ENCODE peak calls at places on chromosomes 11 and 22, in ten cellular contexts. One of them, this sample, is unnamed.

GRCh38 chr22:44202261-44202789 is 21.6 kb downstream of the PARVG start:
- DNase-seq in esophagus squamous epithelium: no peak
- DNase-seq in aorta: no peak
- DNase-seq in suprapubic skin: no peak
- DNase-seq in CD8-positive, alpha-beta T cell: no peak
- DNase-seq in mammary epithelial cell: no peak
- DNase-seq in GM23338: no peak
- DNase-seq in lower lobe of right lung: no peak
- DNase-seq in breast epithelium: no peak
- DNase-seq in uterus: no peak
- DNase-seq in this sample: no peak

GRCh38 chr22:17436981-17437410 is 67.7 kb downstream of the CECR2 start:
- DNase-seq in breast epithelium: no peak
- DNase-seq in CD8-positive, alpha-beta T cell: no peak
- DNase-seq in esophagus squamous epithelium: no peak
- DNase-seq in mammary epithelial cell: no peak
- DNase-seq in uterus: no peak
- DNase-seq in lower lobe of right lung: no peak
- DNase-seq in aorta: no peak
- DNase-seq in GM23338: peak; percentile 69
- DNase-seq in suprapubic skin: no peak
- DNase-seq in this sample: no peak

GRCh38 chr11:8963569-8964323 is 496 bp downstream of the TMEM9B start:
- DNase-seq in suprapubic skin: peak; percentile 92
- DNase-seq in aorta: peak; percentile 83
- DNase-seq in esophagus squamous epithelium: peak; percentile 41
- DNase-seq in CD8-positive, alpha-beta T cell: peak; percentile 60
- DNase-seq in GM23338: peak; percentile 92
- DNase-seq in breast epithelium: peak; percentile 84
- DNase-seq in mammary epithelial cell: no peak
- DNase-seq in uterus: peak; percentile 71
- DNase-seq in lower lobe of right lung: peak; percentile 92
- DNase-seq in this sample: peak; percentile 88

GRCh38 chr22:43381693-43382092 is 30.1 kb upstream of the MPPED1 start:
- DNase-seq in esophagus squamous epithelium: no peak
- DNase-seq in breast epithelium: no peak
- DNase-seq in uterus: no peak
- DNase-seq in aorta: no peak
- DNase-seq in GM23338: no peak
- DNase-seq in lower lobe of right lung: peak; percentile 20
- DNase-seq in CD8-positive, alpha-beta T cell: no peak
- DNase-seq in mammary epithelial cell: no peak
- DNase-seq in suprapubic skin: no peak
- DNase-seq in this sample: no peak

GRCh38 chr11:86617502-86617901 is 54.9 kb downstream of the ME3 start:
- DNase-seq in uterus: no peak
- DNase-seq in suprapubic skin: no peak
- DNase-seq in breast epithelium: no peak
- DNase-seq in GM23338: no peak
- DNase-seq in mammary epithelial cell: no peak
- DNase-seq in aorta: no peak
- DNase-seq in CD8-positive, alpha-beta T cell: no peak
- DNase-seq in lower lobe of right lung: no peak
- DNase-seq in esophagus squamous epithelium: no peak
- DNase-seq in this sample: no peak

GRCh38 chr11:67627394-67627787 is 2.3 kb downstream of the NUDT8 start:
- DNase-seq in uterus: no peak
- DNase-seq in mammary epithelial cell: no peak
- DNase-seq in GM23338: no peak
- DNase-seq in suprapubic skin: peak; percentile 79
- DNase-seq in aorta: no peak
- DNase-seq in esophagus squamous epithelium: no peak
- DNase-seq in CD8-positive, alpha-beta T cell: no peak
- DNase-seq in breast epithelium: no peak
- DNase-seq in lower lobe of right lung: no peak
- DNase-seq in this sample: peak; percentile 53

GRCh38 chr11:125519865-125520834 is 24.1 kb upstream of the FEZ1 start:
- DNase-seq in esophagus squamous epithelium: no peak
- DNase-seq in mammary epithelial cell: peak; percentile 17
- DNase-seq in lower lobe of right lung: no peak
- DNase-seq in CD8-positive, alpha-beta T cell: no peak
- DNase-seq in suprapubic skin: no peak
- DNase-seq in GM23338: no peak
- DNase-seq in uterus: no peak
- DNase-seq in aorta: no peak
- DNase-seq in breast epithelium: no peak
- DNase-seq in this sample: no peak

GRCh38 chr11:60912223-60912850 is 1.6 kb upstream of the TMEM109 start:
- DNase-seq in uterus: no peak
- DNase-seq in suprapubic skin: no peak
- DNase-seq in lower lobe of right lung: no peak
- DNase-seq in CD8-positive, alpha-beta T cell: no peak
- DNase-seq in GM23338: peak; percentile 35
- DNase-seq in aorta: no peak
- DNase-seq in esophagus squamous epithelium: no peak
- DNase-seq in breast epithelium: no peak
- DNase-seq in mammary epithelial cell: no peak
- DNase-seq in this sample: no peak

GRCh38 chr22:46241397-46242007 is 8.6 kb downstream of the CDPF1 start:
- DNase-seq in suprapubic skin: no peak
- DNase-seq in breast epithelium: no peak
- DNase-seq in esophagus squamous epithelium: no peak
- DNase-seq in uterus: no peak
- DNase-seq in aorta: no peak
- DNase-seq in lower lobe of right lung: no peak
- DNase-seq in GM23338: no peak
- DNase-seq in mammary epithelial cell: no peak
- DNase-seq in CD8-positive, alpha-beta T cell: no peak
- DNase-seq in this sample: no peak

GRCh38 chr22:46239261-46240048 is 10.6 kb downstream of the CDPF1 start:
- DNase-seq in esophagus squamous epithelium: no peak
- DNase-seq in breast epithelium: no peak
- DNase-seq in uterus: no peak
- DNase-seq in GM23338: no peak
- DNase-seq in suprapubic skin: no peak
- DNase-seq in lower lobe of right lung: no peak
- DNase-seq in aorta: no peak
- DNase-seq in mammary epithelial cell: no peak
- DNase-seq in CD8-positive, alpha-beta T cell: no peak
- DNase-seq in this sample: no peak

GRCh38 chr22:46240917-46241316 is 9.2 kb downstream of the CDPF1 start:
- DNase-seq in mammary epithelial cell: no peak
- DNase-seq in uterus: no peak
- DNase-seq in GM23338: no peak
- DNase-seq in suprapubic skin: no peak
- DNase-seq in breast epithelium: no peak
- DNase-seq in aorta: no peak
- DNase-seq in esophagus squamous epithelium: no peak
- DNase-seq in lower lobe of right lung: no peak
- DNase-seq in CD8-positive, alpha-beta T cell: no peak
- DNase-seq in this sample: no peak

GRCh38 chr22:46240506-46240905 is 9.6 kb downstream of the CDPF1 start:
- DNase-seq in GM23338: no peak
- DNase-seq in breast epithelium: no peak
- DNase-seq in esophagus squamous epithelium: no peak
- DNase-seq in aorta: no peak
- DNase-seq in CD8-positive, alpha-beta T cell: no peak
- DNase-seq in mammary epithelial cell: no peak
- DNase-seq in lower lobe of right lung: no peak
- DNase-seq in uterus: no peak
- DNase-seq in suprapubic skin: no peak
- DNase-seq in this sample: no peak

GRCh38 chr22:46240073-46240472 is 10.0 kb downstream of the CDPF1 start:
- DNase-seq in aorta: no peak
- DNase-seq in esophagus squamous epithelium: no peak
- DNase-seq in CD8-positive, alpha-beta T cell: no peak
- DNase-seq in uterus: no peak
- DNase-seq in lower lobe of right lung: no peak
- DNase-seq in GM23338: no peak
- DNase-seq in breast epithelium: no peak
- DNase-seq in mammary epithelial cell: no peak
- DNase-seq in suprapubic skin: no peak
- DNase-seq in this sample: no peak
- H3K4me1 ChIP-seq in aorta: no peaks in the 10 kb centered on the region
- H3K4me1 ChIP-seq in esophagus squamous epithelium: no peaks in the 10 kb centered on the region
- H3K4me1 ChIP-seq in CD8-positive, alpha-beta T cell: peaks cover 17% of the 10 kb centered on the region
- H3K4me1 ChIP-seq in uterus: no peaks in the 10 kb centered on the region
- H3K4me1 ChIP-seq in lower lobe of right lung: peaks cover under 1% of the 10 kb centered on the region
- H3K4me1 ChIP-seq in GM23338: no peaks in the 10 kb centered on the region
- H3K4me1 ChIP-seq in breast epithelium: no peaks in the 10 kb centered on the region
- H3K4me1 ChIP-seq in mammary epithelial cell: no peaks in the 10 kb centered on the region
- H3K4me1 ChIP-seq in suprapubic skin: no peaks in the 10 kb centered on the region
- H3K4me1 ChIP-seq in this sample: no peaks in the 10 kb centered on the region

DNA sequence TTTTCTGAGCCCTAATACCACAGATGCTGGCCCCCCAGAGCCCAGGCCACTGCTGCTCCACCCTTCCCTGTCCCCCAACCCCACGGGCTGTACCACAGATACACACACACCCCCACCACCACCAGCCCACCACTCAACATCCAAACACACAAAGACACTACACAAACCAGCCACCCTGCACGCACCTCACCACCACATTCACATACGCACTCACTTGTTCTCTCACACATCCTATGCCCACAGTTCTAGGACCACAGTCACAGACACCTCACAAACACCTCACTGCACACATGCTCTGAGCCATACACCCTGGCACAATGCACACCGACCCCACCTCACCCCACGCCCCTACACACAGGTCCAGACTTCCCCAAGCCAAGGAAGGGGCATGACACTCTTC is 22.5 kb upstream of the OAF start:
- DNase-seq in GM23338: no peak
- DNase-seq in breast epithelium: no peak
- DNase-seq in uterus: peak; percentile 12
- DNase-seq in esophagus squamous epithelium: no peak
- DNase-seq in mammary epithelial cell: no peak
- DNase-seq in lower lobe of right lung: no peak
- DNase-seq in aorta: no peak
- DNase-seq in CD8-positive, alpha-beta T cell: no peak
- DNase-seq in suprapubic skin: no peak
- DNase-seq in this sample: peak; percentile 5
- H3K27ac ChIP-seq in GM23338: no peak overlapping the region
- H3K27ac ChIP-seq in breast epithelium: peak overlapping the region; percentile 96
- H3K27ac ChIP-seq in uterus: peak overlapping the region; percentile 85
- H3K27ac ChIP-seq in esophagus squamous epithelium: peak overlapping the region; percentile 87
- H3K27ac ChIP-seq in mammary epithelial cell: no peak overlapping the region
- H3K27ac ChIP-seq in lower lobe of right lung: no peak overlapping the region
- H3K27ac ChIP-seq in aorta: no peak overlapping the region
- H3K27ac ChIP-seq in CD8-positive, alpha-beta T cell: no peak overlapping the region
- H3K27ac ChIP-seq in suprapubic skin: no peak overlapping the region
- H3K27ac ChIP-seq in this sample: no peak overlapping the region

GRCh38 chr11:533049-533585 is 2.3 kb downstream of the HRAS start:
- DNase-seq in breast epithelium: no peak
- DNase-seq in aorta: peak; percentile 49
- DNase-seq in uterus: no peak
- DNase-seq in suprapubic skin: peak; percentile 79
- DNase-seq in lower lobe of right lung: no peak
- DNase-seq in esophagus squamous epithelium: no peak
- DNase-seq in mammary epithelial cell: no peak
- DNase-seq in CD8-positive, alpha-beta T cell: no peak
- DNase-seq in GM23338: no peak
- DNase-seq in this sample: no peak

GRCh38 chr11:530960-531825 is 4.2 kb downstream of the HRAS start:
- DNase-seq in lower lobe of right lung: no peak
- DNase-seq in uterus: no peak
- DNase-seq in CD8-positive, alpha-beta T cell: no peak
- DNase-seq in breast epithelium: no peak
- DNase-seq in mammary epithelial cell: no peak
- DNase-seq in aorta: no peak
- DNase-seq in suprapubic skin: peak; percentile 74
- DNase-seq in GM23338: no peak
- DNase-seq in esophagus squamous epithelium: no peak
- DNase-seq in this sample: peak; percentile 67

GRCh38 chr11:533586-534196 is 1.7 kb downstream of the HRAS start:
- DNase-seq in uterus: no peak
- DNase-seq in GM23338: no peak
- DNase-seq in CD8-positive, alpha-beta T cell: no peak
- DNase-seq in esophagus squamous epithelium: no peak
- DNase-seq in aorta: no peak
- DNase-seq in breast epithelium: no peak
- DNase-seq in mammary epithelial cell: no peak
- DNase-seq in suprapubic skin: peak; percentile 77
- DNase-seq in lower lobe of right lung: no peak
- DNase-seq in this sample: peak; percentile 60

GRCh38 chr11:532512-533048 is 2.8 kb downstream of the HRAS start:
- DNase-seq in suprapubic skin: peak; percentile 79
- DNase-seq in breast epithelium: no peak
- DNase-seq in uterus: no peak
- DNase-seq in CD8-positive, alpha-beta T cell: no peak
- DNase-seq in GM23338: no peak
- DNase-seq in mammary epithelial cell: no peak
- DNase-seq in esophagus squamous epithelium: no peak
- DNase-seq in aorta: no peak
- DNase-seq in lower lobe of right lung: no peak
- DNase-seq in this sample: peak; percentile 72

GRCh38 chr11:531826-532511 is 3.4 kb downstream of the HRAS start:
- DNase-seq in aorta: no peak
- DNase-seq in CD8-positive, alpha-beta T cell: no peak
- DNase-seq in suprapubic skin: no peak
- DNase-seq in lower lobe of right lung: no peak
- DNase-seq in breast epithelium: no peak
- DNase-seq in uterus: no peak
- DNase-seq in mammary epithelial cell: no peak
- DNase-seq in esophagus squamous epithelium: no peak
- DNase-seq in GM23338: no peak
- DNase-seq in this sample: no peak
- H3K4me1 ChIP-seq in aorta: no peaks in the 10 kb centered on the region
- H3K4me1 ChIP-seq in CD8-positive, alpha-beta T cell: peaks cover 16% of the 10 kb centered on the region
- H3K4me1 ChIP-seq in suprapubic skin: peaks cover 41% of the 10 kb centered on the region
- H3K4me1 ChIP-seq in lower lobe of right lung: peaks cover 23% of the 10 kb centered on the region
- H3K4me1 ChIP-seq in breast epithelium: peaks cover 8% of the 10 kb centered on the region
- H3K4me1 ChIP-seq in uterus: peaks cover 9% of the 10 kb centered on the region
- H3K4me1 ChIP-seq in mammary epithelial cell: peaks cover 28% of the 10 kb centered on the region
- H3K4me1 ChIP-seq in esophagus squamous epithelium: peaks cover 37% of the 10 kb centered on the region
- H3K4me1 ChIP-seq in GM23338: no peaks in the 10 kb centered on the region
- H3K4me1 ChIP-seq in this sample: no peaks in the 10 kb centered on the region

GRCh38 chr11:4862447-4863236 is 13.6 kb upstream of the OR51S1 start:
- DNase-seq in lower lobe of right lung: no peak
- DNase-seq in uterus: no peak
- DNase-seq in mammary epithelial cell: no peak
- DNase-seq in aorta: no peak
- DNase-seq in CD8-positive, alpha-beta T cell: no peak
- DNase-seq in GM23338: peak; percentile 80
- DNase-seq in breast epithelium: no peak
- DNase-seq in esophagus squamous epithelium: no peak
- DNase-seq in suprapubic skin: no peak
- DNase-seq in this sample: no peak

GRCh38 chr11:4863893-4864292 is 14.9 kb upstream of the OR51S1 start:
- DNase-seq in mammary epithelial cell: no peak
- DNase-seq in aorta: no peak
- DNase-seq in lower lobe of right lung: no peak
- DNase-seq in breast epithelium: no peak
- DNase-seq in esophagus squamous epithelium: no peak
- DNase-seq in uterus: no peak
- DNase-seq in CD8-positive, alpha-beta T cell: no peak
- DNase-seq in suprapubic skin: no peak
- DNase-seq in GM23338: no peak
- DNase-seq in this sample: no peak

GRCh38 chr11:4865855-4866254 is 15.8 kb upstream of the OR51T1 start:
- DNase-seq in esophagus squamous epithelium: no peak
- DNase-seq in aorta: no peak
- DNase-seq in GM23338: no peak
- DNase-seq in suprapubic skin: no peak
- DNase-seq in mammary epithelial cell: no peak
- DNase-seq in breast epithelium: no peak
- DNase-seq in lower lobe of right lung: no peak
- DNase-seq in CD8-positive, alpha-beta T cell: no peak
- DNase-seq in uterus: no peak
- DNase-seq in this sample: no peak
- H3K27ac ChIP-seq in esophagus squamous epithelium: no peak overlapping the region
- H3K27ac ChIP-seq in aorta: no peak overlapping the region
- H3K27ac ChIP-seq in GM23338: no peak overlapping the region
- H3K27ac ChIP-seq in suprapubic skin: no peak overlapping the region
- H3K27ac ChIP-seq in mammary epithelial cell: no peak overlapping the region
- H3K27ac ChIP-seq in breast epithelium: no peak overlapping the region
- H3K27ac ChIP-seq in lower lobe of right lung: no peak overlapping the region
- H3K27ac ChIP-seq in CD8-positive, alpha-beta T cell: no peak overlapping the region
- H3K27ac ChIP-seq in uterus: no peak overlapping the region
- H3K27ac ChIP-seq in this sample: no peak overlapping the region

This sample was measured in RWPE2.